ENCODE peak calls at places on chromosomes 13 and 19, in four cellular contexts. R, G, F and Y are unnamed samples.

GRCh38 chr19:2613507-2614295 is 88.8 kb downstream of the GNG7 start:
- DNase-seq in G (no peak), R (no peak), F (no peak), Y (peak)

GRCh38 chr13:29465741-29466293 is 129.7 kb downstream of the SLC7A1 start:
- DNase-seq in F (no peak), R (peak), G (peak), Y (no peak)

GRCh38 chr13:32309812-32310706 is 5.1 kb downstream of the ZAR1L start:
- DNase-seq in F (no peak), G (peak), R (no peak), Y (no peak)

GRCh38 chr13:87884874-87885273 is 213.7 kb downstream of the SLITRK5 start:
- DNase-seq in R (no peak), F (no peak), G (no peak), Y (no peak)

GRCh38 chr19:16887353-16888265 is 1.2 kb upstream of the F2RL3 start:
- DNase-seq in G (no peak), F (no peak), R (no peak), Y (no peak)

GRCh38 chr13:105063676-105064075 is 1471.8 kb downstream of the EFNB2 start:
- DNase-seq in R (no peak), G (no peak), F (no peak), Y (no peak)

GRCh38 chr19:31975461-31975860 is 369.9 kb upstream of the ZNF507 start:
- DNase-seq in G (no peak), R (no peak), F (no peak), Y (no peak)

GRCh38 chr19:56637976-56638555 is 4.9 kb upstream of the SMIM17 start:
- DNase-seq in F (peak), G (peak), R (peak), Y (peak)

GRCh38 chr13:98258226-98258625 is 81.2 kb upstream of the RNF113B start:
- DNase-seq in G (no peak), F (no peak), R (no peak), Y (no peak)

GRCh38 chr19:34480971-34481821 is at the start of gene WTIP:
- DNase-seq in R (peak), G (peak), F (no peak), Y (no peak)

GRCh38 chr19:29247912-29248311 is 35.0 kb upstream of the UQCRFS1 start:
- DNase-seq in F (no peak), R (no peak), G (no peak), Y (no peak)

GRCh38 chr13:113886561-113887112 is 22.8 kb upstream of the GAS6 start:
- DNase-seq in F (no peak), R (no peak), G (no peak), Y (no peak)

GRCh38 chr13:87982436-87982835 is 311.3 kb downstream of the SLITRK5 start:
- DNase-seq in R (no peak), F (no peak), G (no peak), Y (no peak)

GRCh38 chr19:19532806-19533701 is 4.3 kb downstream of the YJEFN3 start:
- DNase-seq in G (no peak), F (no peak), R (no peak), Y (no peak)

GRCh38 chr13:111480503-111480902 is 160.1 kb downstream of the TEX29 start:
- DNase-seq in R (no peak), G (no peak), F (no peak), Y (no peak)

GRCh38 chr13:40446365-40446764 is 220.1 kb downstream of the FOXO1 start:
- DNase-seq in F (no peak), R (no peak), G (no peak), Y (no peak)

GRCh38 chr19:13018037-13018914 is 23.0 kb downstream of the NFIX start:
- DNase-seq in F (no peak), G (peak), R (peak), Y (no peak)

GRCh38 chr13:73358606-73359005 is 299.8 kb downstream of the KLF5 start:
- DNase-seq in G (no peak), R (no peak), F (no peak), Y (no peak)

GRCh38 chr19:21474671-21475181 is 30.7 kb upstream of the ZNF429 start:
- DNase-seq in G (peak), R (peak), F (peak), Y (peak)

GRCh38 chr13:113946409-113947181 is 27.3 kb downstream of the C13orf46 start:
- DNase-seq in G (peak), R (no peak), F (no peak), Y (no peak)